ENCODE peak calls at places on chromosome 1, in six cellular contexts. X is CD8-positive, alpha-beta T cell; L is gastrocnemius medialis; M is suprapubic skin; A is adipocyte; G is ascending aorta. B is an unnamed sample. For H3K4me1 and H3K27me3, the result is how much of the 10 kb centered on the place peaks cover.

GRCh38 chr1:7940745-7941436 is at the start of gene TNFRSF9:
- DNase-seq in X (no peak), L (no peak), M (no peak), A (no peak), G (peak), B (no peak)

GRCh38 chr1:3308053-3308452 is 146.4 kb upstream of the ARHGEF16 start:
- DNase-seq in X (no peak), L (no peak), M (no peak), A (no peak), G (no peak), B (no peak)

GRCh38 chr1:17441265-17441992 is 2.0 kb upstream of the RCC2 start:
- DNase-seq in X (no peak), L (no peak), M (no peak), A (peak), G (no peak), B (no peak)

GRCh38 chr1:89780721-89781120 is 40.1 kb upstream of the LRRC8D start:
- DNase-seq in X (no peak), L (no peak), M (no peak), A (peak), G (no peak), B (no peak)

GRCh38 chr1:208531003-208531750 is 287.0 kb upstream of the PLXNA2 start:
- DNase-seq in X (no peak), L (no peak), M (no peak), A (no peak), G (no peak), B (no peak)

GRCh38 chr1:184289825-184290550 is 96.8 kb upstream of the C1orf21 start:
- DNase-seq in X (no peak), L (no peak), M (no peak), A (no peak), G (no peak), B (no peak)

GRCh38 chr1:41666991-41667631 is 182.6 kb upstream of the EDN2 start:
- DNase-seq in X (no peak), L (no peak), M (no peak), A (peak), G (no peak), B (no peak)

GRCh38 chr1:32702599-32703478 is at the start of gene SYNC:
- DNase-seq in X (no peak), L (peak), M (no peak), A (peak), G (peak), B (peak)

GRCh38 chr1:21324368-21325137 is 34.3 kb upstream of the ECE1 start:
- DNase-seq in X (no peak), L (peak), M (no peak), A (peak), G (peak), B (peak)

GRCh38 chr1:19390166-19390850 is 78.2 kb downstream of the SLC66A1 start:
- DNase-seq in X (no peak), L (no peak), M (no peak), A (no peak), G (no peak), B (no peak)

GRCh38 chr1:77475631-77476030 is 193.8 kb downstream of the AK5 start:
- DNase-seq in X (no peak), L (no peak), M (no peak), A (no peak), G (no peak), B (no peak)

GRCh38 chr1:24418898-24419628 is 3.5 kb downstream of the NIPAL3 start:
- DNase-seq in X (no peak), L (no peak), M (no peak), A (peak), G (no peak), B (no peak)

GRCh38 chr1:110771245-110772022 is 96.7 kb upstream of the KCNA3 start:
- DNase-seq in X (no peak), L (no peak), M (no peak), A (no peak), G (no peak), B (no peak)

GRCh38 chr1:20405893-20406604 is 80.0 kb downstream of the CAMK2N1 start:
- DNase-seq in X (no peak), L (no peak), M (peak), A (peak), G (no peak), B (no peak)

GRCh38 chr1:56068210-56068609 is 511.2 kb downstream of the PLPP3 start:
- DNase-seq in X (no peak), L (no peak), M (no peak), A (no peak), G (peak), B (no peak)

DNA sequence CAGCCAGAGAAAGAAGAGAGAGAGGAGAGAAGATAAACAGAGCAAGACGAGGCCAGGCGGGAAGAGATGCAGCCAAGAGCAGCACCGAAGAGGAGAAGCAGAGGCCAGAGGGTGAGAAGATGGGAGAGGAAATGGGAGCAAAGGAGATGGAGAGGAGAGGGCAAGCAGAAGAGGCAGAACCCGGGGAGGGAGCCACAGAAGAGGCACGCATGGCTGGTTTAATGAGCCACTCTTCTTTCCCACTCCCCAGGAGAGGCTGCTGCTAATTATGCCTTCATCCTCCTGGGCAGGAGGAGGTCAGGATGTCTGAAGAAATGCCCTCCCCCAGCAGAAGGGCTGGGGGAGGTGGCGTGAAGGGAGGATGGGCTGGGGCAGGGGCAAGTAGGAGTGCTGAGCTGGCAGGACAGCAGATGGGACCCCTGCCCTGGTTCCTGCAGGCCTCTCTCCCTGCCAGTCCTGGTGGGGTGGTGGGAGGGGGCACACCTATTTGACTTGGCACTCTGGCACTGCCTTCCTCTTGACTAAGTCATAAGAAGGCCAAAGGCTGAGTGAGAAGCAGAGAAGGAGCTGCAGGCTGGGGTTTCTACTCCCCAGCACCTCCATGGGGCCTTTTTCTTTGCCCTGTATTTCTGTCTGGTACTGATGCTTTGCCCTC is 32.3 kb downstream of the KIRREL1 start:
- DNase-seq in X (no peak), L (no peak), M (no peak), A (no peak), G (no peak), B (no peak)
- H3K4me1 ChIP-seq in X (under half), L (under half), M (under half), A (half or more), G (half or more), B (half or more)

DNA sequence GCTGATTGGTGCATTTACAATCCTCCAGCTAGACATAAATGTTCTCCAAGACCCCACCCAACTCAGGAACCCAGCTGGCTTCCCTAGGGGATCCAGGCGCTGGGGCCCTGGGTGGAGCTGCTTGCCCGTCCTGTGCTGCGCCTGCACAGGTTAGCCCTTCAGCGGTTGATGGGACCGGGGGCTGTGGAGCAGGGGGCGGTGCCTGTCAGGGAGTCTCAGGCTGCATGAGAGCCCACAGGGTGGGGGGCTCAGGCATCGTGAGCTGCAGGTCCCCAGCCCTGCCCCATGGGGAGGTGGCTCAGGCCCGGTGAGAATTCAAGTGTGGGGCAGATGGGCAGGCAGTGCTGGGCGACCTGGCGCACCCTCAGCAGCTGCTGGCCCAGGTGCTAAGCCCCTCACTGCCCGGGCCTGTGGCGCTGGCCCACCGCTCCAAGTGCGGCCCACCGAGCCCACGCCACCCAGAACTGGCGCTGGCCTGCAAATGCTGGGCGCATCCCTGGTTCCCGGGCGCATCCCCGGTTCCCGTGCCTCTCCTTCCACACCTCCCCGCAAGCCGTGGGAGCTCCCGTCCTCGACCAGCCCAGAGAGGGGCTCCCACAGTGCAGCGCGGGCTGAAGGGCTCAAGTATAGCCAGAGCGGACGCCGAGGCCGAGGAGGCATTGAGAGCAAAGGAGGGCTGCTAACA is 23.1 kb upstream of the CLCA4 start:
- DNase-seq in X (no peak), L (no peak), M (no peak), A (no peak), G (no peak), B (no peak)
- H3K4me3 ChIP-seq in X (no peak), L (no peak), M (no peak), A (no peak), G (no peak), B (no peak)

GRCh38 chr1:220877348-220878095 is 1.7 kb upstream of the HLX start:
- DNase-seq in X (no peak), L (no peak), M (peak), A (no peak), G (peak), B (no peak)
- H3K27me3 ChIP-seq in X (under half), L (under half), M (half or more), A (under half), G (under half), B (under half)

GRCh38 chr1:86912501-86912900 is 1.4 kb downstream of the SELENOF start:
- DNase-seq in X (no peak), L (no peak), M (no peak), A (peak), G (no peak), B (no peak)
- H3K4me1 ChIP-seq in X (under half), L (under half), M (under half), A (under half), G (under half), B (half or more)

GRCh38 chr1:115840615-115841460 is at the start of gene NHLH2:
- DNase-seq in X (no peak), L (no peak), M (no peak), A (no peak), G (no peak), B (no peak)
- H3K4me3 ChIP-seq in X (no peak), L (no peak), M (peak), A (no peak), G (no peak), B (no peak)

B was measured in tibial nerve.